ENCODE peak calls at places on chromosomes 2 and 18, in four cellular contexts. J, C, T and Z are unnamed samples.

GRCh38 chr2:43123486-43123885 is 102.9 kb downstream of the ZFP36L2 start:
- DNase-seq in J (no peak), C (no peak), T (no peak), Z (no peak)

GRCh38 chr2:188295067-188295685 is 3.5 kb downstream of the GULP1 start:
- DNase-seq in J (no peak), C (no peak), T (no peak), Z (no peak)

GRCh38 chr18:62979900-62980299 is 264.6 kb downstream of the PHLPP1 start:
- DNase-seq in J (no peak), C (no peak), T (no peak), Z (no peak)

GRCh38 chr2:160963957-160964356 is 196.3 kb upstream of the TANK start:
- DNase-seq in J (no peak), C (no peak), T (no peak), Z (no peak)

GRCh38 chr2:158953926-158954763 is 14.3 kb upstream of the TANC1 start:
- DNase-seq in J (no peak), C (no peak), T (peak), Z (peak)

GRCh38 chr18:74126684-74127482 is 20.8 kb downstream of the FBXO15 start:
- DNase-seq in J (no peak), C (no peak), T (no peak), Z (no peak)

GRCh38 chr2:17196380-17196779 is 321.9 kb downstream of the RAD51AP2 start:
- DNase-seq in J (no peak), C (no peak), T (no peak), Z (no peak)

GRCh38 chr18:61851940-61852451 is 40.8 kb downstream of the RNF152 start:
- DNase-seq in J (no peak), C (no peak), T (no peak), Z (no peak)

GRCh38 chr2:176637497-176638166 is 368.4 kb downstream of the MTX2 start:
- DNase-seq in J (no peak), C (no peak), T (no peak), Z (peak)

GRCh38 chr18:32975166-32975441 is 202.3 kb upstream of the KLHL14 start:
- DNase-seq in J (no peak), C (no peak), T (no peak), Z (no peak)

GRCh38 chr18:76479351-76480238 is 15.4 kb downstream of the ZNF516 start:
- DNase-seq in J (no peak), C (no peak), T (no peak), Z (no peak)

GRCh38 chr18:61876899-61877298 is 15.9 kb downstream of the RNF152 start:
- DNase-seq in J (no peak), C (no peak), T (peak), Z (no peak)

GRCh38 chr2:43227830-43228280 is 1.4 kb upstream of the ZFP36L2 start:
- DNase-seq in J (no peak), C (no peak), T (peak), Z (no peak)

GRCh38 chr2:39524061-39524460 is 87.0 kb upstream of the MAP4K3 start:
- DNase-seq in J (no peak), C (no peak), T (no peak), Z (no peak)

GRCh38 chr2:167942495-167943081 is 304.8 kb downstream of the STK39 start:
- DNase-seq in J (no peak), C (no peak), T (no peak), Z (no peak)

GRCh38 chr2:85712261-85712660 is 18.1 kb downstream of the GNLY start:
- DNase-seq in J (no peak), C (no peak), T (no peak), Z (no peak)

GRCh38 chr2:8661736-8662135 is 20.1 kb upstream of the ID2 start:
- DNase-seq in J (no peak), C (no peak), T (no peak), Z (no peak)

GRCh38 chr2:171921970-171922229 is 361 bp upstream of the HAT1 start:
- DNase-seq in J (no peak), C (no peak), T (no peak), Z (no peak)

GRCh38 chr2:48651127-48651526 is 33.5 kb downstream of the GTF2A1L start:
- DNase-seq in J (no peak), C (no peak), T (no peak), Z (no peak)

GRCh38 chr2:26706616-26707473 is 14.3 kb downstream of the KCNK3 start:
- DNase-seq in J (no peak), C (no peak), T (no peak), Z (no peak)

GRCh38 chr18:2978626-2979025 is 34.3 kb downstream of the LPIN2 start:
- DNase-seq in J (no peak), C (no peak), T (no peak), Z (no peak)

GRCh38 chr2:235690809-235691450 is 197.1 kb downstream of the AGAP1 start:
- DNase-seq in J (no peak), C (no peak), T (no peak), Z (no peak)

GRCh38 chr2:175676813-175677212 is 325.3 kb downstream of the LNPK start:
- DNase-seq in J (no peak), C (no peak), T (no peak), Z (peak)

GRCh38 chr2:159903404-159904126 is 105.6 kb upstream of the CD302 start:
- DNase-seq in J (no peak), C (no peak), T (no peak), Z (no peak)

GRCh38 chr2:172249986-172250385 is 147.3 kb upstream of the DLX2 start:
- DNase-seq in J (no peak), C (no peak), T (no peak), Z (no peak)

GRCh38 chr18:58362027-58362575 is 266.8 kb downstream of the ALPK2 start:
- DNase-seq in J (no peak), C (no peak), T (no peak), Z (no peak)

GRCh38 chr18:9861157-9861556 is 24.6 kb upstream of the TXNDC2 start:
- DNase-seq in J (no peak), C (peak), T (no peak), Z (no peak)

DNA sequence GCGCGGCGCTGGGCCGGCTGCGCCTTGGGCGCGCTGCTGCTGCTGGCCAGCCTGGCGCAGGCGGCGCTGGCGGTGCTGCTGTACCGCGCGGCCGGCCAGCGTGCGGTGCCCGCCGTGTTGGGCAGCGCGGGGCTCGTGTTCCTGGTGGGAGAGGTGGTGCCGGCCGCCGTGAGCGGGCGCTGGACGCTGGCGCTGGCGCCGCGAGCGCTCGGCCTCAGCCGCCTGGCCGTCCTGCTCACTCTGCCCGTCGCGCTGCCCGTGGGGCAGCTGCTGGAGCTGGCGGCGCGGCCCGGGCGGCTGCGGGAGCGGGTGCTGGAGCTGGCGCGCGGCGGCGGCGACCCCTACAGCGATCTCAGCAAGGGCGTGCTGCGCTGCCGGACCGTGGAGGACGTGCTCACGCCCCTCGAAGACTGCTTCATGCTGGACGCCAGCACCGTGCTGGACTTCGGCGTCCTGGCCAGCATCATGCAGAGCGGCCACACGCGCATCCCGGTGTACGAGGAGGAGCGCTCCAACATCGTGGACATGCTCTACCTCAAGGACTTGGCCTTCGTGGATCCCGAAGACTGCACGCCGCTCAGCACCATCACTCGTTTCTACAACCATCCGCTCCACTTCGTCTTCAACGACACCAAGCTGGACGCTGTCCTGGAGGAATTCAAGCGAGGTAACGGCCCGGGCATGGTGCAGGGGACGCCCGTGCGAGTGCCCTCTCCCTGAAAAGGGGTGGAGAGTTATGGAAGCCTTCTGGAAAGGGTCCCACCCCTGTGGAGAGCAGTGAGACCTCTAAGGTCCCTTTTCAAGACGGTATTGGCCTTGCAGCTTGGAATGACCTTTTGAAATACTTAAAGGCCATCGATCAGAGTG is 1.0 kb downstream of the CNNM3 start:
- DNase-seq in J (peak), C (no peak), T (peak), Z (no peak)
- TF ChIP-seq FOXK2 in J (no peak), C (no peak), T (no peak), Z (no peak)

DNA sequence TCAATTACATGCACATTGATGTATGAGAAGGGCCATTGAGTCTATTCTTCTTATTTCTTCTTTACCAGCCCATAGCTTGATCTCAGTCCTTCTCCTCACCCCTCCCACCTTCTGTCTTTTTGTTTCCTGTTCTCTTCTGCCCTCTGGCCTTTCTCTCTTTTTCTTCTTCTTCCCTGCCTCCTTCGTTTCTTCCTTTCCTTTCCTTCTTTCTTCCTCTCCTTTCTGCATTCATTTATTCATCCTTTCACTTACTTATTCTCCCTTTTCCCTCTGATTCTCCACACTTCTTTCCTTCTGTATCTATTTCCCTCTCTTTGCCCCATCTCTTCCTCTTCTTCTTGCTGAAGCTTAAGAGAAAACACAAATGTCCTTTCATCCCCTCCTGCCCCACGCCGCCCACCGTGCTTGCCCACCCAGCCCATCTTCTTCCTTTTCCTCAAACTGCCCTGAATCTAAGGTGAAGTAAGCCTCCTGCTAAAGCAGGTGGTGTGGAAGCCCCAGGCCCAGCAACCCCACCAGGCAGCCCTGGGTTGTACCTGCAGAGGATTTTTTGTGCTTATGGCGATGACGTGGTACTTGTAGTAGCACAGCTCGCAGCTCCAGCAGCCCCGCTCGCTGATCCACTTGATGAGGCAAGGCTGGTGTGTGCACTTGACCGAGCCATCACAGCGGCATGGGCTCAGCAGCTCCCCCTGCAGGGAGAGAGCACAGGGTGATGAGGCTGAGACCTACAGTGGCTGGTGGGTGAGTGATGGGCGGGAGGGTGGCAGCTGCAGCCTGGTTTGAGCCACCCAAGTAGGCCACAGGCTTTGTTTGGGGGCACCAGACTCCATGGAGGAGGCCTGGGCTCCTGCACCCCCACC is 89.0 kb downstream of the MARCHF4 start:
- DNase-seq in J (peak), C (no peak), T (peak), Z (peak)
- TF ChIP-seq TARDBP in J (no peak), C (no peak), T (no peak), Z (no peak)

DNA sequence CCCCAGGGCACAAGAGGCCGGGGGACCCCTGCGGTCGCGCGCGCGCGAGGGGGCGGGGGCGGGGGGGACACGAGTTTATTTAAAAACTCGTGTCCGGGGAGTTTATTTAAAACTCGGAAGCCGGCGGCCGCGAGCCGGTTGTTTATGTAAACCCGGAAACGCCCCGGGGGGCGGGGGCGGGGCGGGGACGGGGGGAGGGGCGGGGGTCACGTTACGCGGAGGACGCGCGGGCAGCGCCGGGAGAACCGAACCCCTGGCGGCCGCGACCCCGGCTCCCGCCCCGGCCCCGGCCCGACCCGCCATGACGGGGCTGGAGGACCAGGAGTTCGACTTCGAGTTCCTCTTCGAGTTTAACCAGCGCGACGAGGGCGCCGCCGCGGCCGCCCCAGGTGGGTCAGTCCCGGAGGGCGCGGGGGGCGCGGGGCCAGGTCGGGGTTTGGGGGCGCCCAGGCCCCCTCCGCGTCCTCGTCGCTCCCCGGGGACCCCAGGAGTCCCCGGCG is 4.4 kb downstream of the NFATC1 start:
- DNase-seq in J (peak), C (no peak), T (no peak), Z (peak)
- TF ChIP-seq FOXK2 in J (no peak), C (no peak), T (no peak), Z (no peak)

GRCh38 chr2:128357561-128358370 is 39.1 kb upstream of the HS6ST1 start:
- DNase-seq in J (no peak), C (no peak), T (no peak), Z (no peak)
- TF ChIP-seq TARDBP in J (no peak), C (no peak), T (no peak), Z (no peak)

GRCh38 chr2:203997481-203997880 is 60.9 kb downstream of the ICOS start:
- DNase-seq in J (no peak), C (no peak), T (no peak), Z (no peak)

GRCh38 chr2:203996692-203997091 is 60.1 kb downstream of the ICOS start:
- DNase-seq in J (no peak), C (no peak), T (no peak), Z (no peak)

GRCh38 chr2:203999844-204000243 is 63.3 kb downstream of the ICOS start:
- DNase-seq in J (no peak), C (no peak), T (no peak), Z (no peak)

GRCh38 chr2:204000446-204000845 is 63.9 kb downstream of the ICOS start:
- DNase-seq in J (no peak), C (no peak), T (no peak), Z (no peak)

DNA sequence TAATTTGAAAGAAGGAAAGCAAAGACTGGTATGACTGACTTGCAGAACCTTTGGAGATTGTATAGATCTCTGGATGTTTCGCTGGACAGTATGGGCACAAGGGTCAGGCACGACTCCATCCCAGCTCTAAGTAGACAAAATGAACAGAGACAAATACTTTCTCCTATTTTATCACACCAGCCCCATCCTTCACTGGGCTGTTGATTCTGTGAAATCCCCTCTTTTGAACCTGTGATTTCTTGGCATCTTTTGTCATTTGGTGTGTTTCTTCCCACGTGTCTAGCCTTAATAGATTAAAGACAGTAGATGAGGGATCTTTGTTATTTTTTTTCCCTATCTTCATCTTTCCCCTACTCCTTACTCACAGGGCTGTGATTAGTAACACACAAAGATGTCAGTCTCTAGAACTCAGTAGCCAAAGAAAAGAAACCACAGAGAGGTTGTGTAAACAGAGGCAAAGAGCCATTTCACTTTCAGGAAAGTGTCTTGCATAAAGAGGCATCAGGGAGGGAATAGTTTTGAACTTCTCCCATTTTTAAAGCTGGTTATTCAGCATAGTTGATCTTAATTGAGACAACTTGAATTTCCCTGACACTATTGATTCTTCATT is 61.7 kb downstream of the ICOS start:
- DNase-seq in J (no peak), C (no peak), T (no peak), Z (no peak)
- TF ChIP-seq FOXK2 in J (no peak), C (no peak), T (no peak), Z (no peak)

GRCh38 chr2:220469201-220469600 is 841.8 kb downstream of the SLC4A3 start:
- DNase-seq in J (no peak), C (no peak), T (no peak), Z (no peak)

GRCh38 chr2:220478305-220479058 is 851.1 kb downstream of the SLC4A3 start:
- DNase-seq in J (no peak), C (no peak), T (no peak), Z (no peak)

GRCh38 chr2:220476877-220477276 is 849.4 kb downstream of the SLC4A3 start:
- DNase-seq in J (no peak), C (no peak), T (no peak), Z (no peak)

DNA sequence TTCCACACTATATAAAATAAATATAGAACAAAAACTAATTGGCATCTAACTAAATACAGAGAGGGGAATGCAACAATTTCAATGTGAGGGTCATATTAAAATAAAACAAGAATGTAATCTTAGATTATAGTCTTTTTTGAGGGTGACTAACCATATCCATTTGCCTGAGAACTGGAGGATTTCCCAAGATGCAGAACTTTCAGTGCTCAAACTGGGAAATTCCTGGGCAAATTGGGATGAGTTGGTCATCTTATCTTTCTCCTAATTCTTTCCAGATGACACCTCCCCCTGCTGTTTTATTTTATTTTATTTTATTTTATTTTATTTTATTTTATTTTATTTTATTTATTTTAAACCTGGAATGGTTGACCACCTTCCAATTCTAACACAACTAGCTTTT is 846.2 kb downstream of the SLC4A3 start:
- DNase-seq in J (no peak), C (no peak), T (no peak), Z (no peak)
- TF ChIP-seq TARDBP in J (no peak), C (no peak), T (no peak), Z (no peak)

GRCh38 chr2:219684721-219685689 is 57.6 kb downstream of the SLC4A3 start:
- DNase-seq in J (peak), C (peak), T (peak), Z (no peak)
- TF ChIP-seq FOXK2 in J (no peak), C (no peak), T (no peak), Z (no peak)

DNA sequence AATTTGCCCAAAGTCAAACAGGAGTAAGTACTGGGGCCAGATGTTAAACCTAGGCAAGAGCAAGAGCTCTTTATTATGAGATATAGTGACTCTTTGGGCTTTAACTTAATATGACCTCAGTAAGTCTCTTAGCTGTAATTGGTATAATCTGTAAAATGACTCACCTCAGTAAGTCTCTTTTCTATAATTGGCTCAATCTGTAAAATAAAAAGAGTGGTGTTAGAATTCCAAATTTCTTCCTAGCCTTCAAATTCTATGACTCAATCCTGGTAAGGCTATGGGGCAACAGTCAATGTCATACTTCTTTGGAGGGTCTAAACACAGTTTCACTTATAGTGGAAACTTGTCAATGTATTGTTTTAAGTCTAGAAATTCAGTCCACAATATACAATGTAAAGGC is 1608.9 kb upstream of the PIK3C3 start:
- DNase-seq in J (no peak), C (no peak), T (no peak), Z (no peak)
- TF ChIP-seq TARDBP in J (no peak), C (no peak), T (no peak), Z (no peak)